ENCODE peak calls at places on chromosomes 1 and 21, in eight cellular contexts. F is stimulated activated CD4-positive, alpha-beta T cell treated with anti-CD3 and anti-CD28 coated beads, Interleukin-1b, Interleukin-23, amount 100 ng/mL, for 48 hours; U is hippocampal formation; A is effector memory CD8-positive, alpha-beta T cell; J is iPS-NIHi11; R is MM.1S; G is GM19239; S is CD4-positive, alpha-beta T cell. W is an unnamed sample.

GRCh38 chr21:42456457-42456856 is 39.6 kb downstream of the RSPH1 start:
- DNase-seq in J (no peak), S (peak; percentile 35), A (no peak), G (no peak), F (peak; percentile 69), R (no peak), U (no peak), W (no peak)

GRCh38 chr1:231170875-231171274 is 9.0 kb downstream of the TRIM67 start:
- DNase-seq in J (peak; percentile 39), F (no peak), S (no peak), R (no peak), U (no peak), A (no peak), G (no peak), W (no peak)

GRCh38 chr1:160097196-160097910 is 1.1 kb downstream of the IGSF8 start:
- DNase-seq in F (peak; percentile 63), R (no peak), G (no peak), J (no peak), A (no peak), U (no peak), S (no peak), W (no peak)

GRCh38 chr21:43865471-43866181 is 603 bp downstream of the AGPAT3 start:
- DNase-seq in J (peak; percentile 69), U (no peak), A (peak; percentile 49), G (peak; percentile 85), R (peak; percentile 91), F (peak; percentile 38), S (no peak), W (no peak)

GRCh38 chr1:155127672-155128468 is at the start of gene EFNA1:
- DNase-seq in S (no peak), U (peak; percentile 35), A (peak; percentile 14), J (peak; percentile 68), F (no peak), G (no peak), R (peak; percentile 41), W (peak; percentile 74)

GRCh38 chr1:61081135-61081636 is 1.2 kb upstream of the NFIA start:
- DNase-seq in U (no peak), J (no peak), G (no peak), R (no peak), S (no peak), A (no peak), F (no peak), W (no peak)

GRCh38 chr1:9996624-9997582 is at the start of gene RBP7:
- DNase-seq in U (no peak), F (no peak), R (no peak), G (peak; percentile 37), J (peak; percentile 75), S (no peak), A (no peak), W (peak; percentile 79)

GRCh38 chr1:174967845-174968705 is 31.7 kb upstream of the CACYBP start:
- DNase-seq in F (no peak), A (no peak), G (no peak), U (no peak), J (no peak), S (no peak), R (peak; percentile 83), W (no peak)

GRCh38 chr1:118151312-118151937 is 33.6 kb downstream of the SPAG17 start:
- DNase-seq in A (no peak), F (peak; percentile 15), S (no peak), G (no peak), U (no peak), R (peak; percentile 29), J (peak; percentile 49), W (no peak)

GRCh38 chr1:9758559-9759121 is 65.1 kb downstream of the CLSTN1 start:
- DNase-seq in R (no peak), A (no peak), S (no peak), G (no peak), F (no peak), J (no peak), U (peak; percentile 36), W (no peak)

GRCh38 chr1:160834945-160835565 is 27.6 kb downstream of the CD244 start:
- DNase-seq in U (peak; percentile 4), S (peak; percentile 43), G (peak; percentile 21), A (peak; percentile 52), J (peak; percentile 47), R (peak; percentile 59), F (no peak), W (no peak)

GRCh38 chr1:180646547-180646946 is 14.7 kb downstream of the XPR1 start:
- DNase-seq in J (no peak), U (no peak), F (no peak), G (no peak), A (no peak), R (peak; percentile 33), S (no peak), W (no peak)

W was measured in B cell.